ENCODE peak calls at places on chromosomes 11 and 22, in ten cellular contexts. A, Y, B, R, I, O, P, K, N and H are unnamed samples.

GRCh38 chr11:44817207-44817944 is 90.6 kb downstream of the TSPAN18 start:
- DNase-seq in A (no peak), Y (peak; percentile 64), B (no peak), R (no peak), I (no peak), O (no peak), P (no peak), K (no peak), N (no peak), H (no peak)

GRCh38 chr11:34165121-34165520 is 59.7 kb downstream of the NAT10 start:
- DNase-seq in A (no peak), Y (no peak), B (no peak), R (no peak), I (no peak), O (no peak), P (no peak), K (no peak), N (no peak), H (no peak)

GRCh38 chr11:66910669-66911068 is 47.5 kb downstream of the PC start:
- DNase-seq in A (no peak), Y (no peak), B (no peak), R (no peak), I (no peak), O (no peak), P (no peak), K (no peak), N (no peak), H (no peak)

GRCh38 chr11:44949160-44950035 is 1.3 kb downstream of the TP53I11 start:
- DNase-seq in A (peak; percentile 61), Y (no peak), B (no peak), R (no peak), I (no peak), O (peak; percentile 62), P (no peak), K (no peak), N (peak; percentile 56), H (peak; percentile 44)

GRCh38 chr11:77136074-77136473 is 8.0 kb downstream of the MYO7A start:
- DNase-seq in A (no peak), Y (peak; percentile 53), B (no peak), R (no peak), I (no peak), O (no peak), P (no peak), K (no peak), N (no peak), H (no peak)

GRCh38 chr22:49088801-49089791 is 738.6 kb downstream of the BRD1 start:
- DNase-seq in A (no peak), Y (no peak), B (peak; percentile 55), R (no peak), I (no peak), O (no peak), P (no peak), K (no peak), N (no peak), H (no peak)

GRCh38 chr22:47794851-47795250 is 1032.4 kb downstream of the TBC1D22A start:
- DNase-seq in A (no peak), Y (no peak), B (no peak), R (no peak), I (peak; percentile 28), O (no peak), P (no peak), K (no peak), N (no peak), H (no peak)

GRCh38 chr11:65427691-65428577 is 5.3 kb downstream of the NEAT1 start:
- DNase-seq in A (no peak), Y (peak; percentile 80), B (peak; percentile 70), R (peak; percentile 76), I (peak; percentile 74), O (no peak), P (no peak), K (no peak), N (peak; percentile 76), H (no peak)

GRCh38 chr11:94708642-94709041 is 59.5 kb upstream of the AMOTL1 start:
- DNase-seq in A (no peak), Y (no peak), B (no peak), R (no peak), I (no peak), O (no peak), P (no peak), K (no peak), N (no peak), H (no peak)

GRCh38 chr11:124394408-124394807 is 4.4 kb downstream of the OR8B3 start:
- DNase-seq in A (no peak), Y (no peak), B (no peak), R (no peak), I (no peak), O (no peak), P (no peak), K (peak; percentile 45), N (no peak), H (no peak)

GRCh38 chr22:46827072-46827780 is 64.8 kb downstream of the TBC1D22A start:
- DNase-seq in A (no peak), Y (no peak), B (no peak), R (no peak), I (peak; percentile 46), O (no peak), P (no peak), K (peak; percentile 68), N (no peak), H (no peak)

GRCh38 chr11:36349345-36350136 is 53.5 kb downstream of the PRR5L start:
- DNase-seq in A (no peak), Y (no peak), B (no peak), R (peak; percentile 20), I (no peak), O (no peak), P (no peak), K (peak; percentile 60), N (no peak), H (no peak)

GRCh38 chr11:44190883-44191230 is 95.4 kb downstream of the EXT2 start:
- DNase-seq in A (no peak), Y (no peak), B (no peak), R (no peak), I (no peak), O (no peak), P (no peak), K (no peak), N (no peak), H (no peak)

GRCh38 chr11:87281496-87281895 is 243.8 kb downstream of the TMEM135 start:
- DNase-seq in A (no peak), Y (peak; percentile 35), B (no peak), R (no peak), I (no peak), O (no peak), P (peak; percentile 35), K (no peak), N (no peak), H (no peak)

GRCh38 chr11:7544021-7544420 is 30.2 kb downstream of the PPFIBP2 start:
- DNase-seq in A (no peak), Y (no peak), B (no peak), R (no peak), I (peak; percentile 40), O (no peak), P (no peak), K (no peak), N (no peak), H (no peak)

GRCh38 chr22:23681026-23681809 is 9.6 kb upstream of the RGL4 start:
- DNase-seq in A (no peak), Y (no peak), B (peak; percentile 52), R (no peak), I (no peak), O (no peak), P (no peak), K (no peak), N (no peak), H (no peak)

GRCh38 chr11:14908214-14908880 is 16.3 kb upstream of the CYP2R1 start:
- DNase-seq in A (no peak), Y (peak; percentile 40), B (no peak), R (peak; percentile 19), I (no peak), O (no peak), P (no peak), K (no peak), N (no peak), H (no peak)

GRCh38 chr11:71563401-71563800 is 2.0 kb upstream of the KRTAP5-10 start:
- DNase-seq in A (no peak), Y (peak; percentile 80), B (no peak), R (no peak), I (no peak), O (peak; percentile 25), P (no peak), K (no peak), N (no peak), H (no peak)

DNA sequence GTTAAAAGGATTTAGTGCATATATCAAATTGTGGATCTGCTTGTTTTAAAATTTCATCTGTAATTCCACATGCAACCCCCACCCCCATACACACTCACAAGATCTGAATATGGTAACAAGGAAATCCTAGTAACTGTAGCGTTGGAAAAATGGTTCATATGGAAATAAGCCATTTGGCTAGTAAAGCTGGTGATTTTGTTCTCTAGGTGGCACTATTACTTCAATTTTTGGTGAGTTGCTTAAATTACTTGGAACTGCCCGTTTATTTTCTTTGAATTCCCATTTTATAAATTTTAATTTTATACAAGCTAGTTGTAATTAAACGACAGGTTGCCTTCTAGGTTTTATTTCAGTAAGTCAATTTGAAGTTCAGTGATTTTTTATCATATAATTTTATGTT is 5.3 kb downstream of the BDNF start:
- DNase-seq in A (no peak), Y (no peak), B (no peak), R (no peak), I (no peak), O (no peak), P (no peak), K (no peak), N (no peak), H (no peak)
- TF ChIP-seq CTCF in A (no peak), Y (peak; percentile 65), B (no peak), R (no peak), I (no peak), O (peak; percentile 67), P (peak; percentile 13), K (no peak), N (no peak), H (no peak)

GRCh38 chr11:5343474-5344335 is at the start of gene OR51B5:
- DNase-seq in A (no peak), Y (no peak), B (no peak), R (no peak), I (no peak), O (no peak), P (no peak), K (no peak), N (no peak), H (no peak)
- TF ChIP-seq CTCF in A (no peak), Y (no peak), B (no peak), R (no peak), I (no peak), O (no peak), P (no peak), K (no peak), N (no peak), H (no peak)

GRCh38 chr22:45207981-45208664 is 32.6 kb downstream of the KIAA0930 start:
- DNase-seq in A (no peak), Y (peak; percentile 65), B (peak; percentile 57), R (no peak), I (no peak), O (no peak), P (peak; percentile 45), K (no peak), N (peak; percentile 42), H (no peak)
- TF ChIP-seq CTCF in A (no peak), Y (no peak), B (no peak), R (no peak), I (no peak), O (no peak), P (no peak), K (no peak), N (no peak), H (no peak)

DNA sequence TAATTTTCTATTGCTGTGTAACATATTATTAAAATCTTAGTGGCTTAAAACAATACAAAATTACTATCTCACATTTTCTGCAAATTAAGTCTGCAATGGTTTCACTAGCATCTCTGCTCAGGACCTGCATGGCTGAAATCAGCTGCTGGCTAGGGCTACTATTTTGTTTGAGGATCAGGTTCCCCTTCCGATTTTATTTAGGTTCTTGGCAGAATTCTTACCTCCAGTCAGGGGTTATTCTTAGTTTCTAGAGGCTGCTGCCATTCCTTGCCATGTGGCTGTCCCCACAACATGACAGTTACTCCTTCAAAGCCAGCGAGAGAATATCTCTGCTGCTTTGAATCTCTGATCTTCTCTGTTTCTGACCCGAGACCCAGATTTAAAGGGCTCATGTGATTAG is 424.5 kb upstream of the ANO5 start:
- DNase-seq in A (no peak), Y (no peak), B (no peak), R (no peak), I (no peak), O (no peak), P (no peak), K (no peak), N (no peak), H (no peak)
- TF ChIP-seq CTCF in A (no peak), Y (no peak), B (no peak), R (no peak), I (no peak), O (no peak), P (no peak), K (no peak), N (no peak), H (no peak)